ENCODE peak calls at places on chromosomes 6 and 20, in five cellular contexts. J is fibroblast of lung, M is tibial nerve, R is trophoblast cell, U is esophagus squamous epithelium. L is an unnamed sample.

GRCh38 chr6:117600008-117600743 is 2.1 kb downstream of the GOPC start:
- DNase-seq in U (no peak), M (no peak), R (no peak), J (peak; percentile 66), L (no peak)

GRCh38 chr6:136037246-136037884 is 185.9 kb downstream of the PDE7B start:
- DNase-seq in J (no peak), R (no peak), U (no peak), M (no peak), L (no peak)

GRCh38 chr6:13923527-13924145 is 1.1 kb upstream of the RNF182 start:
- DNase-seq in R (peak; percentile 46), J (peak; percentile 77), U (no peak), M (no peak), L (no peak)

GRCh38 chr6:90610291-90610670 is 23.4 kb upstream of the MAP3K7 start:
- DNase-seq in R (no peak), M (no peak), J (no peak), U (no peak), L (no peak)

GRCh38 chr6:30480536-30481156 is 8.7 kb upstream of the HLA-E start:
- DNase-seq in R (peak; percentile 32), J (no peak), M (no peak), U (no peak), L (no peak)

GRCh38 chr6:81938991-81939773 is 186.7 kb upstream of the TENT5A start:
- DNase-seq in J (peak; percentile 94), U (no peak), M (no peak), R (peak; percentile 75), L (peak; percentile 48)

GRCh38 chr6:56366112-56366852 is 118.9 kb upstream of the COL21A1 start:
- DNase-seq in U (no peak), M (no peak), R (no peak), J (no peak), L (no peak)

GRCh38 chr6:63509652-63510352 is 62.5 kb upstream of the LOC128125822 start:
- DNase-seq in M (no peak), U (no peak), R (no peak), J (peak; percentile 19), L (no peak)

GRCh38 chr6:13766201-13766634 is 48.1 kb downstream of the MCUR1 start:
- DNase-seq in R (peak; percentile 27), M (no peak), J (peak; percentile 73), U (no peak), L (peak; percentile 30)

GRCh38 chr20:58748628-58749027 is 56.0 kb downstream of the NPEPL1 start:
- DNase-seq in M (no peak), U (no peak), R (no peak), J (no peak), L (no peak)

GRCh38 chr20:25750765-25751696 is 54.4 kb upstream of the ZNF337 start:
- DNase-seq in U (no peak), J (peak; percentile 16), R (peak; percentile 60), M (no peak), L (peak; percentile 32)

GRCh38 chr20:15113374-15113773 is 776.0 kb upstream of the FLRT3 start:
- DNase-seq in U (no peak), J (no peak), M (no peak), R (no peak), L (no peak)

GRCh38 chr6:133555726-133556125 is 314.6 kb downstream of the EYA4 start:
- DNase-seq in M (no peak), U (no peak), R (no peak), J (peak; percentile 69), L (no peak)

GRCh38 chr6:108118791-108119211 is 44.3 kb upstream of the OSTM1 start:
- DNase-seq in M (no peak), U (no peak), J (no peak), R (no peak), L (no peak)

GRCh38 chr20:21174425-21175239 is 48.8 kb downstream of the KIZ start:
- DNase-seq in M (no peak), R (no peak), U (no peak), J (no peak), L (no peak)

GRCh38 chr6:31568537-31568961 is 3.5 kb upstream of the LTA start:
- DNase-seq in U (no peak), R (peak; percentile 44), M (no peak), J (no peak), L (no peak)

GRCh38 chr6:135506270-135506997 is 8.9 kb upstream of the AHI1 start:
- DNase-seq in R (peak; percentile 79), U (no peak), J (peak; percentile 51), M (no peak), L (peak; percentile 35)

GRCh38 chr6:167932468-167933276 is 64.8 kb upstream of the KIF25 start:
- DNase-seq in M (no peak), R (peak; percentile 76), J (no peak), U (no peak), L (peak; percentile 34)

GRCh38 chr20:56363491-56363890 is 4.7 kb downstream of the FAM210B start:
- DNase-seq in M (no peak), J (no peak), U (no peak), R (no peak), L (no peak)

GRCh38 chr6:110401585-110402176 is 13.7 kb downstream of the DDO start:
- DNase-seq in R (no peak), U (no peak), J (no peak), M (no peak), L (no peak)

GRCh38 chr6:129501401-129502051 is 208.5 kb downstream of the ARHGAP18 start:
- DNase-seq in J (peak; percentile 99), R (peak; percentile 86), U (no peak), M (peak; percentile 43), L (peak; percentile 99)

GRCh38 chr6:17740559-17741220 is 34.0 kb upstream of the NUP153 start:
- DNase-seq in J (no peak), M (no peak), R (no peak), U (no peak), L (no peak)

GRCh38 chr6:27879795-27880194 is 32.4 kb downstream of the OR2B2 start:
- DNase-seq in R (no peak), U (no peak), M (no peak), J (no peak), L (no peak)

GRCh38 chr6:34362909-34363713 is 29.4 kb downstream of the NUDT3 start:
- DNase-seq in R (no peak), J (no peak), U (no peak), M (no peak), L (no peak)

GRCh38 chr20:46544576-46544975 is 5.9 kb downstream of the OCSTAMP start:
- DNase-seq in M (no peak), R (no peak), J (no peak), U (no peak), L (no peak)

GRCh38 chr6:41428995-41429417 is 93.6 kb downstream of the NCR2 start:
- DNase-seq in J (peak; percentile 77), R (no peak), U (no peak), M (peak; percentile 54), L (no peak)

GRCh38 chr6:37323568-37323967 is 30.2 kb upstream of the RNF8 start:
- DNase-seq in U (no peak), J (peak; percentile 10), M (no peak), R (no peak), L (no peak)

GRCh38 chr6:154245542-154245941 is 111.1 kb downstream of the IPCEF1 start:
- DNase-seq in J (no peak), R (no peak), M (no peak), U (no peak), L (no peak)

GRCh38 chr6:154247119-154247814 is 109.3 kb downstream of the IPCEF1 start:
- DNase-seq in U (no peak), M (no peak), J (no peak), R (peak; percentile 27), L (no peak)

GRCh38 chr6:154246723-154247118 is 109.9 kb downstream of the IPCEF1 start:
- DNase-seq in U (no peak), R (no peak), J (no peak), M (no peak), L (no peak)

GRCh38 chr6:154252676-154253075 is 103.9 kb downstream of the IPCEF1 start:
- DNase-seq in R (no peak), J (no peak), U (no peak), M (peak; percentile 15), L (no peak)

DNA sequence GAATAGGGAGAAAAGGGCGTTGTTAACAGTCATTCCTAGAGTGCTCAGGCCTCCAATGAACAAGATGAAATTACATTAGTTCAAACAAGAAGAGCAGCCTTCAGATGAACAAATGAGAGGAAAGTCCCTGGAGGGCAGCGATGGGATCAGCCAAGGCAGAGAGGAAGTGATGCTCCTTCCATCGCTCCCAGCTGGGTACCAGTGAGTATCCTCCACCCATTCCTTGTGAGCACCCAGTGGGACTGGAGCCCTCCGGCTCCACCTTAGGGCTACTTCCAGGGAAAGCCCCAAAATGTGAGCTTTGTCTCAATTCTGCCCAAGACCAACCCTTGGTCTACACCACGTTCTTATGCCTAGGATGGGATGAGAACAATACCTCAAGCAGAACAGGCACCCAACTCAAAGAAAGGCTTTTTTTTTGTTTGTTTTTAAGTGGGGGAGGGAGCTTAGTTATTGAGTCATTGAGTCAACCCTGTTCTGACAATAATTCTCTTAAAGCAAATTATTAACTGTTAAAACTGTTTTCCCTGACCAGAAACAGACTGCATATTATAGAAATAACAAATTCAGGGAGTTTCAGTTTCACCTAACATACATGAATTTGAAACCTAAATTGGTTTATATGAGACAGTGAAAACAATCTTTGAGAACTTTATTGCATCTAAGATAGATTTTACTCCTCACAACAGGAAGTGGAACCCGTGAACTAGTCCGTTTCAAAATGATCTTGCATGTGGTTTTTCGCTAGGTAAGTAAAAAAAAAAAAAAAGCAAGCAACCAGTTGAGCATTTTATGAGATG is 106.9 kb downstream of the IPCEF1 start:
- DNase-seq in R (no peak), U (no peak), M (no peak), J (no peak), L (no peak)
- H3K4me1 ChIP-seq in R (no peaks in the 10 kb centered on the region), U (peaks cover 32% of the 10 kb centered on the region), M (no peaks in the 10 kb centered on the region), J (no peaks in the 10 kb centered on the region), L (no peaks in the 10 kb centered on the region)

GRCh38 chr20:62445553-62446340 is 18.4 kb upstream of the RBBP8NL start:
- DNase-seq in M (no peak), J (no peak), U (no peak), R (no peak), L (no peak)
- H3K27me3 ChIP-seq in M (peaks cover 68% of the 10 kb centered on the region), J (no peaks in the 10 kb centered on the region), U (no peaks in the 10 kb centered on the region), R (no peaks in the 10 kb centered on the region), L (peaks cover 4% of the 10 kb centered on the region)

DNA sequence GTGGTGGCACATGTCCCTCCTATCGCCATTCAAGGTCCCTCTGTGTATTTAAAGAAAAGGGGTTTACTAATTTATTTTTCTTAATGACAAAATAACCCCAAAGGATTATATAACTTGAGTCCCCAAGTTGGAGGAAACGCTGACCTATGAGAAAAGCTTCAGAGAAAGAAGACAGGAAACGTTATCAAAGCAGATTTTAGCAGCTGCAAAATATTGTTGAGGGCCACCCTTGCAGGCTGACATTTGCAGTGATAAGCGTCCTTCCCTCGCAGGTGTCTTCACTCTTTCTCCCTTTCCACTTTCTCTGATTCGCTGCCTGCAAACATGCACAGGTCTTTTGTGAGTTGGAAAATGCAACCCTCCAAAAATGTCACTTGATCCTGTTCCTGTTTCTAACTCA is 103.2 kb upstream of the RIPOR2 start:
- DNase-seq in J (no peak), R (no peak), M (no peak), U (no peak), L (no peak)
- H3K4me1 ChIP-seq in J (no peaks in the 10 kb centered on the region), R (peaks cover 8% of the 10 kb centered on the region), M (no peaks in the 10 kb centered on the region), U (peaks cover 15% of the 10 kb centered on the region), L (no peaks in the 10 kb centered on the region)

DNA sequence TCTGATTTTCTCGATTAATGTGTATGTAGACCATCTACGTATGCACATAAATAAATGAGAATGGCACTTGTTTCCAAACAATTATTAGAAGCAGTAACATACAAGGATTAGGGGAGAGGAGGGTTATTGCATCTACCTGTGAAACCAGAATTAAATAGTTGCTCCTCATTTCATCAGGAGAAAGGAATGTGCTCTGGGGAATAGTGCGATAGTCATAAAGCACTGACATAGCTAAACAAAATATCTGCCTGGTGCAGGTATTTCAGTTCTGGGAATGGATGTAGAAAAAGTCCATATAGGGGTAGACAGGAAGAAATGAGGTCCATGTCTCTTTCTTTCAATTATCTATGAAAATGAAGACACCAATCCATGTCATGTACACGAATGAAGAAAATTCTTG is 1.6 kb upstream of the ID4 start:
- DNase-seq in M (no peak), U (no peak), R (peak; percentile 82), J (no peak), L (peak; percentile 59)
- H3K27me3 ChIP-seq in M (peaks cover 7% of the 10 kb centered on the region), U (no peaks in the 10 kb centered on the region), R (no peaks in the 10 kb centered on the region), J (no peaks in the 10 kb centered on the region), L (peaks cover 89% of the 10 kb centered on the region)